ENCODE peak calls at places on chromosomes 12 and 14, in nine cellular contexts. One of them, this sample, is unnamed. For H3K4me1, the result is how much of the 10 kb centered on the place peaks cover.

GRCh38 chr14:35878272-35879140 is 52.4 kb downstream of the BRMS1L start:
- DNase-seq in stomach: peak
- DNase-seq in suprapubic skin: no peak
- DNase-seq in A549: peak
- DNase-seq in K562: no peak
- DNase-seq in H1: no peak
- DNase-seq in sigmoid colon: no peak
- DNase-seq in HepG2: no peak
- DNase-seq in transverse colon: peak
- DNase-seq in this sample: peak

GRCh38 chr12:26514364-26514763 is 318.6 kb downstream of the ITPR2 start:
- DNase-seq in stomach: no peak
- DNase-seq in suprapubic skin: no peak
- DNase-seq in A549: no peak
- DNase-seq in K562: no peak
- DNase-seq in H1: no peak
- DNase-seq in sigmoid colon: no peak
- DNase-seq in HepG2: no peak
- DNase-seq in transverse colon: no peak
- DNase-seq in this sample: no peak

GRCh38 chr14:101601603-101602465 is 40.5 kb downstream of the DIO3 start:
- DNase-seq in stomach: peak
- DNase-seq in suprapubic skin: no peak
- DNase-seq in A549: no peak
- DNase-seq in K562: no peak
- DNase-seq in H1: no peak
- DNase-seq in sigmoid colon: no peak
- DNase-seq in HepG2: no peak
- DNase-seq in transverse colon: peak
- DNase-seq in this sample: peak

GRCh38 chr12:120639771-120640721 is at the start of gene CABP1:
- DNase-seq in stomach: peak
- DNase-seq in suprapubic skin: no peak
- DNase-seq in A549: peak
- DNase-seq in K562: peak
- DNase-seq in H1: peak
- DNase-seq in sigmoid colon: no peak
- DNase-seq in HepG2: peak
- DNase-seq in transverse colon: peak
- DNase-seq in this sample: no peak

GRCh38 chr12:304815-305214 is 42.2 kb upstream of the SLC6A13 start:
- DNase-seq in stomach: no peak
- DNase-seq in suprapubic skin: no peak
- DNase-seq in A549: no peak
- DNase-seq in K562: no peak
- DNase-seq in H1: no peak
- DNase-seq in sigmoid colon: no peak
- DNase-seq in HepG2: no peak
- DNase-seq in transverse colon: no peak
- DNase-seq in this sample: no peak

GRCh38 chr12:48105321-48105866 is 485 bp downstream of the SENP1 start:
- DNase-seq in stomach: no peak
- DNase-seq in suprapubic skin: no peak
- DNase-seq in A549: peak
- DNase-seq in K562: no peak
- DNase-seq in H1: no peak
- DNase-seq in sigmoid colon: no peak
- DNase-seq in HepG2: no peak
- DNase-seq in transverse colon: no peak
- DNase-seq in this sample: no peak

GRCh38 chr12:81084848-81085350 is 7.0 kb downstream of the ACSS3 start:
- DNase-seq in stomach: no peak
- DNase-seq in suprapubic skin: no peak
- DNase-seq in A549: no peak
- DNase-seq in K562: no peak
- DNase-seq in H1: no peak
- DNase-seq in sigmoid colon: no peak
- DNase-seq in HepG2: no peak
- DNase-seq in transverse colon: no peak
- DNase-seq in this sample: no peak

GRCh38 chr12:90653051-90653450 is 301.9 kb downstream of the CCER1 start:
- DNase-seq in stomach: no peak
- DNase-seq in suprapubic skin: no peak
- DNase-seq in A549: no peak
- DNase-seq in K562: no peak
- DNase-seq in H1: no peak
- DNase-seq in sigmoid colon: no peak
- DNase-seq in HepG2: no peak
- DNase-seq in transverse colon: no peak
- DNase-seq in this sample: no peak

GRCh38 chr14:56002876-56003625 is 115.2 kb upstream of the PELI2 start:
- DNase-seq in stomach: no peak
- DNase-seq in suprapubic skin: no peak
- DNase-seq in A549: no peak
- DNase-seq in K562: no peak
- DNase-seq in H1: no peak
- DNase-seq in sigmoid colon: no peak
- DNase-seq in HepG2: no peak
- DNase-seq in transverse colon: no peak
- DNase-seq in this sample: no peak

GRCh38 chr12:92111256-92111655 is 34.4 kb downstream of the BTG1 start:
- DNase-seq in stomach: no peak
- DNase-seq in suprapubic skin: no peak
- DNase-seq in A549: no peak
- DNase-seq in K562: no peak
- DNase-seq in H1: no peak
- DNase-seq in sigmoid colon: no peak
- DNase-seq in HepG2: no peak
- DNase-seq in transverse colon: no peak
- DNase-seq in this sample: no peak

GRCh38 chr12:70691018-70691672 is 53.9 kb upstream of the PTPRB start:
- DNase-seq in stomach: no peak
- DNase-seq in suprapubic skin: no peak
- DNase-seq in A549: no peak
- DNase-seq in K562: no peak
- DNase-seq in H1: no peak
- DNase-seq in sigmoid colon: no peak
- DNase-seq in HepG2: no peak
- DNase-seq in transverse colon: no peak
- DNase-seq in this sample: no peak

GRCh38 chr14:77870646-77871045 is 70.7 kb downstream of the ADCK1 start:
- DNase-seq in stomach: no peak
- DNase-seq in suprapubic skin: no peak
- DNase-seq in A549: no peak
- DNase-seq in K562: no peak
- DNase-seq in H1: no peak
- DNase-seq in sigmoid colon: peak
- DNase-seq in HepG2: no peak
- DNase-seq in transverse colon: no peak
- DNase-seq in this sample: no peak

GRCh38 chr14:26841920-26842741 is 244.3 kb upstream of the NOVA1 start:
- DNase-seq in stomach: peak
- DNase-seq in suprapubic skin: peak
- DNase-seq in A549: peak
- DNase-seq in K562: no peak
- DNase-seq in H1: no peak
- DNase-seq in sigmoid colon: peak
- DNase-seq in HepG2: peak
- DNase-seq in transverse colon: peak
- DNase-seq in this sample: peak

GRCh38 chr12:54352891-54353874 is 11.1 kb downstream of the GPR84 start:
- DNase-seq in stomach: no peak
- DNase-seq in suprapubic skin: no peak
- DNase-seq in A549: no peak
- DNase-seq in K562: peak
- DNase-seq in H1: peak
- DNase-seq in sigmoid colon: peak
- DNase-seq in HepG2: no peak
- DNase-seq in transverse colon: no peak
- DNase-seq in this sample: peak

GRCh38 chr14:51674294-51675002 is 22.7 kb downstream of the FRMD6 start:
- DNase-seq in stomach: no peak
- DNase-seq in suprapubic skin: no peak
- DNase-seq in A549: no peak
- DNase-seq in K562: no peak
- DNase-seq in H1: no peak
- DNase-seq in sigmoid colon: no peak
- DNase-seq in HepG2: no peak
- DNase-seq in transverse colon: no peak
- DNase-seq in this sample: no peak

GRCh38 chr14:58152569-58152857 is 500 bp upstream of the ARMH4 start:
- DNase-seq in stomach: no peak
- DNase-seq in suprapubic skin: no peak
- DNase-seq in A549: no peak
- DNase-seq in K562: no peak
- DNase-seq in H1: no peak
- DNase-seq in sigmoid colon: no peak
- DNase-seq in HepG2: no peak
- DNase-seq in transverse colon: no peak
- DNase-seq in this sample: no peak

GRCh38 chr12:65565601-65566560 is 258.4 kb upstream of the HMGA2 start:
- DNase-seq in stomach: no peak
- DNase-seq in suprapubic skin: no peak
- DNase-seq in A549: no peak
- DNase-seq in K562: peak
- DNase-seq in H1: no peak
- DNase-seq in sigmoid colon: no peak
- DNase-seq in HepG2: no peak
- DNase-seq in transverse colon: no peak
- DNase-seq in this sample: no peak

GRCh38 chr12:123897221-123897620 is 75.4 kb downstream of the CCDC92 start:
- DNase-seq in stomach: no peak
- DNase-seq in suprapubic skin: no peak
- DNase-seq in A549: no peak
- DNase-seq in K562: no peak
- DNase-seq in H1: no peak
- DNase-seq in sigmoid colon: no peak
- DNase-seq in HepG2: no peak
- DNase-seq in transverse colon: no peak
- DNase-seq in this sample: no peak

GRCh38 chr12:108814462-108815211 is 42.7 kb downstream of the SSH1 start:
- DNase-seq in stomach: no peak
- DNase-seq in suprapubic skin: no peak
- DNase-seq in A549: no peak
- DNase-seq in K562: no peak
- DNase-seq in H1: no peak
- DNase-seq in sigmoid colon: no peak
- DNase-seq in HepG2: no peak
- DNase-seq in transverse colon: no peak
- DNase-seq in this sample: no peak
- TF ChIP-seq POLR2A in stomach: no peak
- TF ChIP-seq POLR2A in suprapubic skin: no peak
- TF ChIP-seq POLR2A in A549: no peak
- TF ChIP-seq POLR2A in K562: no peak
- TF ChIP-seq POLR2A in H1: no peak
- TF ChIP-seq POLR2A in sigmoid colon: no peak
- TF ChIP-seq POLR2A in HepG2: no peak
- TF ChIP-seq POLR2A in transverse colon: no peak
- TF ChIP-seq POLR2A in this sample: no peak

GRCh38 chr12:52280319-52280795 is 5.9 kb downstream of the KRT86 start:
- DNase-seq in stomach: peak
- DNase-seq in suprapubic skin: peak
- DNase-seq in A549: peak
- DNase-seq in K562: no peak
- DNase-seq in H1: no peak
- DNase-seq in sigmoid colon: peak
- DNase-seq in HepG2: peak
- DNase-seq in transverse colon: peak
- DNase-seq in this sample: no peak
- H3K4me1 ChIP-seq in stomach: under half
- H3K4me1 ChIP-seq in suprapubic skin: under half
- H3K4me1 ChIP-seq in A549: half or more
- H3K4me1 ChIP-seq in K562: under half
- H3K4me1 ChIP-seq in H1: under half
- H3K4me1 ChIP-seq in sigmoid colon: under half
- H3K4me1 ChIP-seq in HepG2: under half
- H3K4me1 ChIP-seq in transverse colon: under half
- H3K4me1 ChIP-seq in this sample: under half

GRCh38 chr12:75954749-75955148 is 76.8 kb downstream of the PHLDA1 start:
- DNase-seq in stomach: no peak
- DNase-seq in suprapubic skin: no peak
- DNase-seq in A549: no peak
- DNase-seq in K562: no peak
- DNase-seq in H1: no peak
- DNase-seq in sigmoid colon: no peak
- DNase-seq in HepG2: no peak
- DNase-seq in transverse colon: no peak
- DNase-seq in this sample: no peak

GRCh38 chr12:75951399-75952228 is 80.0 kb downstream of the PHLDA1 start:
- DNase-seq in stomach: no peak
- DNase-seq in suprapubic skin: no peak
- DNase-seq in A549: no peak
- DNase-seq in K562: no peak
- DNase-seq in H1: no peak
- DNase-seq in sigmoid colon: no peak
- DNase-seq in HepG2: no peak
- DNase-seq in transverse colon: no peak
- DNase-seq in this sample: no peak

GRCh38 chr12:75953312-75953906 is 78.2 kb downstream of the PHLDA1 start:
- DNase-seq in stomach: no peak
- DNase-seq in suprapubic skin: no peak
- DNase-seq in A549: peak
- DNase-seq in K562: no peak
- DNase-seq in H1: no peak
- DNase-seq in sigmoid colon: no peak
- DNase-seq in HepG2: no peak
- DNase-seq in transverse colon: no peak
- DNase-seq in this sample: no peak

GRCh38 chr12:75954076-75954475 is 77.5 kb downstream of the PHLDA1 start:
- DNase-seq in stomach: no peak
- DNase-seq in suprapubic skin: no peak
- DNase-seq in A549: peak
- DNase-seq in K562: peak
- DNase-seq in H1: no peak
- DNase-seq in sigmoid colon: no peak
- DNase-seq in HepG2: peak
- DNase-seq in transverse colon: no peak
- DNase-seq in this sample: no peak

DNA sequence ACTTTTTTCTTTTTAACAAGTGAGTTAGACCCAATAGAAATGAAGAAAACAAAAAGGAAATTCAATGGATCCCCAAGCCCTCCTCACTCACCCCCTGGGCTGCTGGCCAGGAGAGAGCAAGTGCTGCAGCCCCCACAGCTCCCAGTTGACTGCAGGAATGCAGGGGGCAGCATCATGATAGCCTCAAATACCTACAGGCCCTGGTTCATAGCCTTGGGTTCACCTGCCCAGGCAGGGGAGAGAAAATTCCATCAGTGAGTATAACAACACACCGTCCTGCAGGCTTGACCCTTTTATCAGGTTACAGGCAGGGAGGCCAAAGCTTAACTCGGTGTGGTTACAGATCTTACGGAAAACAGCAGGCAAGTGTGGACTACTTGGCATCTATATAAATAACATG is 76.3 kb downstream of the PHLDA1 start:
- DNase-seq in stomach: no peak
- DNase-seq in suprapubic skin: no peak
- DNase-seq in A549: no peak
- DNase-seq in K562: no peak
- DNase-seq in H1: no peak
- DNase-seq in sigmoid colon: no peak
- DNase-seq in HepG2: peak
- DNase-seq in transverse colon: no peak
- DNase-seq in this sample: no peak
- TF ChIP-seq EP300 in stomach: no peak
- TF ChIP-seq EP300 in suprapubic skin: no peak
- TF ChIP-seq EP300 in A549: no peak
- TF ChIP-seq EP300 in K562: no peak
- TF ChIP-seq EP300 in H1: no peak
- TF ChIP-seq EP300 in sigmoid colon: no peak
- TF ChIP-seq EP300 in HepG2: no peak
- TF ChIP-seq EP300 in transverse colon: no peak
- TF ChIP-seq EP300 in this sample: no peak

GRCh38 chr12:78448692-78449091 is 415.9 kb upstream of the SYT1 start:
- DNase-seq in stomach: no peak
- DNase-seq in suprapubic skin: no peak
- DNase-seq in A549: no peak
- DNase-seq in K562: no peak
- DNase-seq in H1: no peak
- DNase-seq in sigmoid colon: no peak
- DNase-seq in HepG2: no peak
- DNase-seq in transverse colon: no peak
- DNase-seq in this sample: no peak
- TF ChIP-seq POLR2A in stomach: no peak
- TF ChIP-seq POLR2A in suprapubic skin: no peak
- TF ChIP-seq POLR2A in A549: no peak
- TF ChIP-seq POLR2A in K562: no peak
- TF ChIP-seq POLR2A in H1: no peak
- TF ChIP-seq POLR2A in sigmoid colon: no peak
- TF ChIP-seq POLR2A in HepG2: no peak
- TF ChIP-seq POLR2A in transverse colon: no peak
- TF ChIP-seq POLR2A in this sample: no peak